ENCODE peak calls at places on chromosomes 2 and 18, in seven cellular contexts. One of them, this sample, is unnamed.

GRCh38 chr2:152411154-152411553 is 76.2 kb downstream of the FMNL2 start:
- DNase-seq in suprapubic skin: no peak
- DNase-seq in GM12878: no peak
- DNase-seq in sigmoid colon: no peak
- DNase-seq in esophagus muscularis mucosa: no peak
- DNase-seq in SK-N-SH: no peak
- DNase-seq in ovary: no peak
- DNase-seq in this sample: no peak

GRCh38 chr2:59034791-59035190 is 793.7 kb upstream of the FANCL start:
- DNase-seq in suprapubic skin: no peak
- DNase-seq in sigmoid colon: peak; percentile 72
- DNase-seq in SK-N-SH: no peak
- DNase-seq in GM12878: no peak
- DNase-seq in esophagus muscularis mucosa: no peak
- DNase-seq in ovary: no peak
- DNase-seq in this sample: no peak

GRCh38 chr2:20994130-20994529 is 49.7 kb downstream of the APOB start:
- DNase-seq in esophagus muscularis mucosa: no peak
- DNase-seq in sigmoid colon: no peak
- DNase-seq in ovary: no peak
- DNase-seq in GM12878: no peak
- DNase-seq in SK-N-SH: no peak
- DNase-seq in suprapubic skin: no peak
- DNase-seq in this sample: no peak

GRCh38 chr2:219689676-219690628 is 62.5 kb downstream of the SLC4A3 start:
- DNase-seq in SK-N-SH: peak; percentile 60
- DNase-seq in sigmoid colon: no peak
- DNase-seq in GM12878: peak; percentile 23
- DNase-seq in ovary: peak; percentile 74
- DNase-seq in suprapubic skin: no peak
- DNase-seq in esophagus muscularis mucosa: no peak
- DNase-seq in this sample: peak; percentile 66

GRCh38 chr2:174607584-174607983 is 10.0 kb upstream of the WIPF1 start:
- DNase-seq in GM12878: no peak
- DNase-seq in ovary: no peak
- DNase-seq in SK-N-SH: no peak
- DNase-seq in suprapubic skin: no peak
- DNase-seq in sigmoid colon: no peak
- DNase-seq in esophagus muscularis mucosa: no peak
- DNase-seq in this sample: no peak

GRCh38 chr2:236638707-236639106 is 69.1 kb downstream of the ACKR3 start:
- DNase-seq in sigmoid colon: peak; percentile 57
- DNase-seq in GM12878: no peak
- DNase-seq in SK-N-SH: no peak
- DNase-seq in esophagus muscularis mucosa: peak; percentile 90
- DNase-seq in ovary: no peak
- DNase-seq in suprapubic skin: peak; percentile 57
- DNase-seq in this sample: no peak

GRCh38 chr18:32553174-32553573 is 82.5 kb upstream of the GAREM1 start:
- DNase-seq in sigmoid colon: no peak
- DNase-seq in ovary: no peak
- DNase-seq in suprapubic skin: no peak
- DNase-seq in GM12878: no peak
- DNase-seq in esophagus muscularis mucosa: peak; percentile 57
- DNase-seq in SK-N-SH: no peak
- DNase-seq in this sample: no peak

GRCh38 chr2:180161415-180161814 is 154.3 kb upstream of the CWC22 start:
- DNase-seq in esophagus muscularis mucosa: no peak
- DNase-seq in SK-N-SH: peak; percentile 14
- DNase-seq in sigmoid colon: no peak
- DNase-seq in ovary: no peak
- DNase-seq in GM12878: no peak
- DNase-seq in suprapubic skin: no peak
- DNase-seq in this sample: no peak

GRCh38 chr2:160227252-160227651 is 27.2 kb upstream of the ITGB6 start:
- DNase-seq in SK-N-SH: no peak
- DNase-seq in esophagus muscularis mucosa: no peak
- DNase-seq in suprapubic skin: no peak
- DNase-seq in sigmoid colon: no peak
- DNase-seq in ovary: no peak
- DNase-seq in GM12878: no peak
- DNase-seq in this sample: no peak

GRCh38 chr2:196499686-196500085 is 139.8 kb upstream of the CCDC150 start:
- DNase-seq in esophagus muscularis mucosa: no peak
- DNase-seq in GM12878: no peak
- DNase-seq in suprapubic skin: no peak
- DNase-seq in SK-N-SH: no peak
- DNase-seq in sigmoid colon: no peak
- DNase-seq in ovary: no peak
- DNase-seq in this sample: no peak

GRCh38 chr2:133568172-133568571 is at the start of gene NCKAP5:
- DNase-seq in suprapubic skin: no peak
- DNase-seq in ovary: no peak
- DNase-seq in esophagus muscularis mucosa: no peak
- DNase-seq in SK-N-SH: no peak
- DNase-seq in GM12878: no peak
- DNase-seq in sigmoid colon: no peak
- DNase-seq in this sample: peak; percentile 27

GRCh38 chr2:232438051-232438450 is 17.9 kb upstream of the ALPI start:
- DNase-seq in ovary: peak; percentile 8
- DNase-seq in SK-N-SH: peak; percentile 17
- DNase-seq in esophagus muscularis mucosa: no peak
- DNase-seq in suprapubic skin: no peak
- DNase-seq in sigmoid colon: no peak
- DNase-seq in GM12878: no peak
- DNase-seq in this sample: no peak

GRCh38 chr2:40431600-40431955 is 20.3 kb downstream of the SLC8A1 start:
- DNase-seq in suprapubic skin: no peak
- DNase-seq in ovary: no peak
- DNase-seq in SK-N-SH: no peak
- DNase-seq in sigmoid colon: peak; percentile 80
- DNase-seq in esophagus muscularis mucosa: no peak
- DNase-seq in GM12878: no peak
- DNase-seq in this sample: no peak

GRCh38 chr2:108535380-108535677 is 1.1 kb downstream of the LIMS1 start:
- DNase-seq in suprapubic skin: no peak
- DNase-seq in sigmoid colon: no peak
- DNase-seq in SK-N-SH: no peak
- DNase-seq in esophagus muscularis mucosa: no peak
- DNase-seq in GM12878: no peak
- DNase-seq in ovary: no peak
- DNase-seq in this sample: no peak

GRCh38 chr18:24657461-24657860 is 197.0 kb downstream of the HRH4 start:
- DNase-seq in GM12878: no peak
- DNase-seq in sigmoid colon: no peak
- DNase-seq in esophagus muscularis mucosa: peak; percentile 90
- DNase-seq in SK-N-SH: no peak
- DNase-seq in ovary: no peak
- DNase-seq in suprapubic skin: no peak
- DNase-seq in this sample: no peak

GRCh38 chr18:79766308-79766707 is 31.4 kb upstream of the KCNG2 start:
- DNase-seq in GM12878: no peak
- DNase-seq in SK-N-SH: no peak
- DNase-seq in suprapubic skin: peak; percentile 48
- DNase-seq in ovary: peak; percentile 8
- DNase-seq in esophagus muscularis mucosa: no peak
- DNase-seq in sigmoid colon: peak; percentile 57
- DNase-seq in this sample: no peak

GRCh38 chr18:5890606-5891360 is 4.5 kb downstream of the TMEM200C start:
- DNase-seq in sigmoid colon: no peak
- DNase-seq in GM12878: no peak
- DNase-seq in SK-N-SH: peak; percentile 90
- DNase-seq in esophagus muscularis mucosa: no peak
- DNase-seq in ovary: peak; percentile 40
- DNase-seq in suprapubic skin: peak; percentile 59
- DNase-seq in this sample: no peak

GRCh38 chr2:97664636-97664970 is 759 bp upstream of the ACTR1B start:
- DNase-seq in esophagus muscularis mucosa: no peak
- DNase-seq in suprapubic skin: no peak
- DNase-seq in sigmoid colon: no peak
- DNase-seq in ovary: no peak
- DNase-seq in GM12878: no peak
- DNase-seq in SK-N-SH: no peak
- DNase-seq in this sample: no peak

GRCh38 chr2:168494190-168494711 is 38.2 kb downstream of the CERS6 start:
- DNase-seq in SK-N-SH: no peak
- DNase-seq in sigmoid colon: no peak
- DNase-seq in suprapubic skin: no peak
- DNase-seq in GM12878: no peak
- DNase-seq in ovary: no peak
- DNase-seq in esophagus muscularis mucosa: no peak
- DNase-seq in this sample: no peak

GRCh38 chr2:202036601-202037037 is 3.0 kb downstream of the FZD7 start:
- DNase-seq in sigmoid colon: peak; percentile 75
- DNase-seq in suprapubic skin: no peak
- DNase-seq in ovary: peak; percentile 33
- DNase-seq in SK-N-SH: peak; percentile 54
- DNase-seq in esophagus muscularis mucosa: no peak
- DNase-seq in GM12878: no peak
- DNase-seq in this sample: no peak

GRCh38 chr18:23266717-23267446 is 131.6 kb downstream of the CABLES1 start:
- DNase-seq in sigmoid colon: no peak
- DNase-seq in ovary: no peak
- DNase-seq in SK-N-SH: no peak
- DNase-seq in GM12878: no peak
- DNase-seq in esophagus muscularis mucosa: no peak
- DNase-seq in suprapubic skin: no peak
- DNase-seq in this sample: no peak

GRCh38 chr2:62383843-62384242 is 122.2 kb downstream of the TMEM17 start:
- DNase-seq in ovary: no peak
- DNase-seq in suprapubic skin: no peak
- DNase-seq in SK-N-SH: no peak
- DNase-seq in sigmoid colon: no peak
- DNase-seq in GM12878: no peak
- DNase-seq in esophagus muscularis mucosa: no peak
- DNase-seq in this sample: no peak

GRCh38 chr2:148362144-148362796 is 282.3 kb upstream of the EPC2 start:
- DNase-seq in ovary: no peak
- DNase-seq in esophagus muscularis mucosa: no peak
- DNase-seq in SK-N-SH: no peak
- DNase-seq in sigmoid colon: peak; percentile 34
- DNase-seq in suprapubic skin: no peak
- DNase-seq in GM12878: no peak
- DNase-seq in this sample: no peak

GRCh38 chr2:28649481-28650260 is 102.0 kb upstream of the PPP1CB start:
- DNase-seq in esophagus muscularis mucosa: no peak
- DNase-seq in ovary: no peak
- DNase-seq in suprapubic skin: no peak
- DNase-seq in SK-N-SH: no peak
- DNase-seq in sigmoid colon: peak; percentile 24
- DNase-seq in GM12878: no peak
- DNase-seq in this sample: no peak

GRCh38 chr2:45210466-45211195 is 201.4 kb upstream of the SIX2 start:
- DNase-seq in suprapubic skin: no peak
- DNase-seq in SK-N-SH: no peak
- DNase-seq in esophagus muscularis mucosa: peak; percentile 55
- DNase-seq in ovary: no peak
- DNase-seq in sigmoid colon: no peak
- DNase-seq in GM12878: no peak
- DNase-seq in this sample: no peak

GRCh38 chr2:39780825-39781600 is 2.0 kb upstream of the THUMPD2 start:
- DNase-seq in ovary: no peak
- DNase-seq in SK-N-SH: no peak
- DNase-seq in esophagus muscularis mucosa: no peak
- DNase-seq in sigmoid colon: no peak
- DNase-seq in GM12878: no peak
- DNase-seq in suprapubic skin: no peak
- DNase-seq in this sample: no peak

GRCh38 chr2:232385660-232386489 is 7.3 kb downstream of the ALPP start:
- DNase-seq in ovary: no peak
- DNase-seq in sigmoid colon: no peak
- DNase-seq in SK-N-SH: no peak
- DNase-seq in GM12878: no peak
- DNase-seq in esophagus muscularis mucosa: no peak
- DNase-seq in suprapubic skin: no peak
- DNase-seq in this sample: no peak

GRCh38 chr18:12857215-12857924 is 26.7 kb downstream of the PTPN2 start:
- DNase-seq in GM12878: no peak
- DNase-seq in suprapubic skin: no peak
- DNase-seq in ovary: no peak
- DNase-seq in sigmoid colon: no peak
- DNase-seq in SK-N-SH: no peak
- DNase-seq in esophagus muscularis mucosa: no peak
- DNase-seq in this sample: no peak

GRCh38 chr18:21820035-21820810 is 79.6 kb downstream of the MIB1 start:
- DNase-seq in ovary: no peak
- DNase-seq in esophagus muscularis mucosa: no peak
- DNase-seq in GM12878: no peak
- DNase-seq in suprapubic skin: no peak
- DNase-seq in SK-N-SH: peak; percentile 33
- DNase-seq in sigmoid colon: no peak
- DNase-seq in this sample: no peak

DNA sequence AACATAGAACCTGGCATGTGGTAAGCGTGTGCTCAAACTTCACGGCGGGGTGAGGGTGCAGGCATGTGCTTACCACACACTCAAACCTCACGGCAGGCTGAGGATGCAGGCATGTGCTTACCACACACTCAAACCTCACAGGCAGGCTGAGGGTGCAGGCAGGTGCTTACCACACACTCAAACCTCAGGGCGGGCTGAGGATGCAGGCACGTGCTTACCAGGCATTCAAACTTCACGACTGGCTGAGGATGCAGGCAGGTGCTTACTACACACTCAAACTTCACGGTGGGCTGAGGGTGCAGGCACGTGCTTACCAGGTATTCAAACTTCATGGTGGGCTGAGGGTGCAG is 105.0 kb upstream of the ALKAL2 start:
- DNase-seq in sigmoid colon: no peak
- DNase-seq in GM12878: no peak
- DNase-seq in esophagus muscularis mucosa: peak; percentile 79
- DNase-seq in SK-N-SH: no peak
- DNase-seq in ovary: no peak
- DNase-seq in suprapubic skin: no peak
- DNase-seq in this sample: no peak
- H3K4me3 ChIP-seq in sigmoid colon: no peak overlapping the region
- H3K4me3 ChIP-seq in GM12878: no peak overlapping the region
- H3K4me3 ChIP-seq in esophagus muscularis mucosa: no peak overlapping the region
- H3K4me3 ChIP-seq in SK-N-SH: no peak overlapping the region
- H3K4me3 ChIP-seq in ovary: no peak overlapping the region
- H3K4me3 ChIP-seq in suprapubic skin: no peak overlapping the region
- H3K4me3 ChIP-seq in this sample: no peak overlapping the region

GRCh38 chr2:143171817-143172216 is 42.6 kb downstream of the ARHGAP15 start:
- DNase-seq in suprapubic skin: no peak
- DNase-seq in sigmoid colon: no peak
- DNase-seq in SK-N-SH: no peak
- DNase-seq in ovary: no peak
- DNase-seq in esophagus muscularis mucosa: no peak
- DNase-seq in GM12878: no peak
- DNase-seq in this sample: no peak
- TF ChIP-seq CTCF in suprapubic skin: no peak
- TF ChIP-seq CTCF in sigmoid colon: no peak
- TF ChIP-seq CTCF in SK-N-SH: peak; percentile 45
- TF ChIP-seq CTCF in ovary: no peak
- TF ChIP-seq CTCF in esophagus muscularis mucosa: peak; percentile 15
- TF ChIP-seq CTCF in GM12878: no peak
- TF ChIP-seq CTCF in this sample: no peak

GRCh38 chr2:74188696-74189095 is 9.7 kb upstream of the MTHFD2 start:
- DNase-seq in esophagus muscularis mucosa: no peak
- DNase-seq in GM12878: no peak
- DNase-seq in ovary: no peak
- DNase-seq in SK-N-SH: no peak
- DNase-seq in sigmoid colon: no peak
- DNase-seq in suprapubic skin: no peak
- DNase-seq in this sample: no peak
- TF ChIP-seq EP300 in esophagus muscularis mucosa: no peak
- TF ChIP-seq EP300 in GM12878: no peak
- TF ChIP-seq EP300 in ovary: no peak
- TF ChIP-seq EP300 in SK-N-SH: no peak
- TF ChIP-seq EP300 in sigmoid colon: no peak
- TF ChIP-seq EP300 in suprapubic skin: no peak
- TF ChIP-seq EP300 in this sample: no peak

GRCh38 chr2:158745067-158745865 is 49.9 kb upstream of the DAPL1 start:
- DNase-seq in suprapubic skin: no peak
- DNase-seq in sigmoid colon: no peak
- DNase-seq in esophagus muscularis mucosa: no peak
- DNase-seq in GM12878: no peak
- DNase-seq in ovary: peak; percentile 67
- DNase-seq in SK-N-SH: peak; percentile 58
- DNase-seq in this sample: peak; percentile 55
- H3K4me3 ChIP-seq in suprapubic skin: no peak overlapping the region
- H3K4me3 ChIP-seq in sigmoid colon: no peak overlapping the region
- H3K4me3 ChIP-seq in esophagus muscularis mucosa: no peak overlapping the region
- H3K4me3 ChIP-seq in GM12878: no peak overlapping the region
- H3K4me3 ChIP-seq in ovary: no peak overlapping the region
- H3K4me3 ChIP-seq in SK-N-SH: no peak overlapping the region
- H3K4me3 ChIP-seq in this sample: no peak overlapping the region